ENCODE peak calls at places on chromosomes 5 and 9, in six cellular contexts. One of them, this sample, is unnamed.

GRCh38 chr9:131140550-131140949 is 15.2 kb downstream of the NUP214 start:
- DNase-seq in activated CD4-positive, alpha-beta T cell treated with anti-CD3 and anti-CD28 coated beads, Interleukin-2, amount 50 U/mL, for 1 hour: no peak
- DNase-seq in fibroblast of lung: no peak
- DNase-seq in C1 segment of cervical spinal cord: no peak
- DNase-seq in naive B cell: no peak
- DNase-seq in stimulated activated CD8-positive, alpha-beta memory T cell treated with anti-CD3 and anti-CD28 coated beads, Interleukin-12 subunit alpha, Interleukin-12 subunit beta, amount 100 ng/mL, for 4 hours: no peak
- DNase-seq in this sample: no peak

GRCh38 chr5:38154615-38155204 is 103.6 kb upstream of the EGFLAM start:
- DNase-seq in fibroblast of lung: no peak
- DNase-seq in stimulated activated CD8-positive, alpha-beta memory T cell treated with anti-CD3 and anti-CD28 coated beads, Interleukin-12 subunit alpha, Interleukin-12 subunit beta, amount 100 ng/mL, for 4 hours: no peak
- DNase-seq in activated CD4-positive, alpha-beta T cell treated with anti-CD3 and anti-CD28 coated beads, Interleukin-2, amount 50 U/mL, for 1 hour: no peak
- DNase-seq in C1 segment of cervical spinal cord: no peak
- DNase-seq in naive B cell: no peak
- DNase-seq in this sample: no peak

GRCh38 chr5:72202331-72202825 is 95.1 kb downstream of the MAP1B start:
- DNase-seq in C1 segment of cervical spinal cord: no peak
- DNase-seq in stimulated activated CD8-positive, alpha-beta memory T cell treated with anti-CD3 and anti-CD28 coated beads, Interleukin-12 subunit alpha, Interleukin-12 subunit beta, amount 100 ng/mL, for 4 hours: no peak
- DNase-seq in fibroblast of lung: no peak
- DNase-seq in naive B cell: no peak
- DNase-seq in activated CD4-positive, alpha-beta T cell treated with anti-CD3 and anti-CD28 coated beads, Interleukin-2, amount 50 U/mL, for 1 hour: no peak
- DNase-seq in this sample: no peak

GRCh38 chr9:3647652-3648051 is 121.9 kb upstream of the RFX3 start:
- DNase-seq in stimulated activated CD8-positive, alpha-beta memory T cell treated with anti-CD3 and anti-CD28 coated beads, Interleukin-12 subunit alpha, Interleukin-12 subunit beta, amount 100 ng/mL, for 4 hours: no peak
- DNase-seq in fibroblast of lung: no peak
- DNase-seq in activated CD4-positive, alpha-beta T cell treated with anti-CD3 and anti-CD28 coated beads, Interleukin-2, amount 50 U/mL, for 1 hour: no peak
- DNase-seq in naive B cell: no peak
- DNase-seq in C1 segment of cervical spinal cord: no peak
- DNase-seq in this sample: no peak

GRCh38 chr5:121221483-121221882 is 630.2 kb upstream of the FTMT start:
- DNase-seq in naive B cell: no peak
- DNase-seq in stimulated activated CD8-positive, alpha-beta memory T cell treated with anti-CD3 and anti-CD28 coated beads, Interleukin-12 subunit alpha, Interleukin-12 subunit beta, amount 100 ng/mL, for 4 hours: no peak
- DNase-seq in activated CD4-positive, alpha-beta T cell treated with anti-CD3 and anti-CD28 coated beads, Interleukin-2, amount 50 U/mL, for 1 hour: no peak
- DNase-seq in C1 segment of cervical spinal cord: no peak
- DNase-seq in fibroblast of lung: no peak
- DNase-seq in this sample: no peak

GRCh38 chr9:114238919-114239879 is 83.7 kb upstream of the ORM1 start:
- DNase-seq in stimulated activated CD8-positive, alpha-beta memory T cell treated with anti-CD3 and anti-CD28 coated beads, Interleukin-12 subunit alpha, Interleukin-12 subunit beta, amount 100 ng/mL, for 4 hours: no peak
- DNase-seq in fibroblast of lung: peak
- DNase-seq in naive B cell: no peak
- DNase-seq in C1 segment of cervical spinal cord: no peak
- DNase-seq in activated CD4-positive, alpha-beta T cell treated with anti-CD3 and anti-CD28 coated beads, Interleukin-2, amount 50 U/mL, for 1 hour: no peak
- DNase-seq in this sample: no peak

GRCh38 chr5:132425009-132425937 is 55.8 kb downstream of the SLC22A5 start:
- DNase-seq in naive B cell: peak
- DNase-seq in fibroblast of lung: peak
- DNase-seq in C1 segment of cervical spinal cord: no peak
- DNase-seq in stimulated activated CD8-positive, alpha-beta memory T cell treated with anti-CD3 and anti-CD28 coated beads, Interleukin-12 subunit alpha, Interleukin-12 subunit beta, amount 100 ng/mL, for 4 hours: peak
- DNase-seq in activated CD4-positive, alpha-beta T cell treated with anti-CD3 and anti-CD28 coated beads, Interleukin-2, amount 50 U/mL, for 1 hour: peak
- DNase-seq in this sample: no peak

GRCh38 chr5:8842906-8843590 is 702.8 kb downstream of the SEMA5A start:
- DNase-seq in stimulated activated CD8-positive, alpha-beta memory T cell treated with anti-CD3 and anti-CD28 coated beads, Interleukin-12 subunit alpha, Interleukin-12 subunit beta, amount 100 ng/mL, for 4 hours: no peak
- DNase-seq in naive B cell: no peak
- DNase-seq in C1 segment of cervical spinal cord: no peak
- DNase-seq in fibroblast of lung: peak
- DNase-seq in activated CD4-positive, alpha-beta T cell treated with anti-CD3 and anti-CD28 coated beads, Interleukin-2, amount 50 U/mL, for 1 hour: no peak
- DNase-seq in this sample: no peak

GRCh38 chr9:136829981-136830885 is 12.0 kb upstream of the AJM1 start:
- DNase-seq in naive B cell: no peak
- DNase-seq in activated CD4-positive, alpha-beta T cell treated with anti-CD3 and anti-CD28 coated beads, Interleukin-2, amount 50 U/mL, for 1 hour: no peak
- DNase-seq in stimulated activated CD8-positive, alpha-beta memory T cell treated with anti-CD3 and anti-CD28 coated beads, Interleukin-12 subunit alpha, Interleukin-12 subunit beta, amount 100 ng/mL, for 4 hours: no peak
- DNase-seq in C1 segment of cervical spinal cord: no peak
- DNase-seq in fibroblast of lung: no peak
- DNase-seq in this sample: no peak

GRCh38 chr5:140111043-140111858 is 2.7 kb upstream of the PURA start:
- DNase-seq in activated CD4-positive, alpha-beta T cell treated with anti-CD3 and anti-CD28 coated beads, Interleukin-2, amount 50 U/mL, for 1 hour: no peak
- DNase-seq in C1 segment of cervical spinal cord: no peak
- DNase-seq in stimulated activated CD8-positive, alpha-beta memory T cell treated with anti-CD3 and anti-CD28 coated beads, Interleukin-12 subunit alpha, Interleukin-12 subunit beta, amount 100 ng/mL, for 4 hours: no peak
- DNase-seq in fibroblast of lung: no peak
- DNase-seq in naive B cell: no peak
- DNase-seq in this sample: no peak

GRCh38 chr9:112743216-112743835 is 7.2 kb upstream of the SNX30 start:
- DNase-seq in naive B cell: peak
- DNase-seq in fibroblast of lung: no peak
- DNase-seq in stimulated activated CD8-positive, alpha-beta memory T cell treated with anti-CD3 and anti-CD28 coated beads, Interleukin-12 subunit alpha, Interleukin-12 subunit beta, amount 100 ng/mL, for 4 hours: no peak
- DNase-seq in C1 segment of cervical spinal cord: no peak
- DNase-seq in activated CD4-positive, alpha-beta T cell treated with anti-CD3 and anti-CD28 coated beads, Interleukin-2, amount 50 U/mL, for 1 hour: no peak
- DNase-seq in this sample: no peak

GRCh38 chr9:133120343-133121199 is 469 bp downstream of the RALGDS start:
- DNase-seq in C1 segment of cervical spinal cord: no peak
- DNase-seq in activated CD4-positive, alpha-beta T cell treated with anti-CD3 and anti-CD28 coated beads, Interleukin-2, amount 50 U/mL, for 1 hour: no peak
- DNase-seq in stimulated activated CD8-positive, alpha-beta memory T cell treated with anti-CD3 and anti-CD28 coated beads, Interleukin-12 subunit alpha, Interleukin-12 subunit beta, amount 100 ng/mL, for 4 hours: no peak
- DNase-seq in fibroblast of lung: no peak
- DNase-seq in naive B cell: no peak
- DNase-seq in this sample: no peak

GRCh38 chr9:2729003-2729402 is 11.7 kb downstream of the KCNV2 start:
- DNase-seq in naive B cell: no peak
- DNase-seq in C1 segment of cervical spinal cord: no peak
- DNase-seq in stimulated activated CD8-positive, alpha-beta memory T cell treated with anti-CD3 and anti-CD28 coated beads, Interleukin-12 subunit alpha, Interleukin-12 subunit beta, amount 100 ng/mL, for 4 hours: no peak
- DNase-seq in fibroblast of lung: peak
- DNase-seq in activated CD4-positive, alpha-beta T cell treated with anti-CD3 and anti-CD28 coated beads, Interleukin-2, amount 50 U/mL, for 1 hour: no peak
- DNase-seq in this sample: no peak

This sample was measured in upper lobe of left lung.